ENCODE peak calls at places on chromosomes 13 and 19, in five cellular contexts. F is astrocyte; Z is CD8-positive, alpha-beta T cell; U is H1; G is fibroblast of pulmonary artery. J is an unnamed sample.

GRCh38 chr19:50792852-50793250 is 2.6 kb downstream of the ACP4 start:
- DNase-seq in F (no peak), Z (no peak), U (no peak), G (no peak), J (no peak)

GRCh38 chr19:48511800-48512503 is at the start of gene LMTK3:
- DNase-seq in F (peak), Z (peak), U (no peak), G (peak), J (peak)

GRCh38 chr13:42119875-42120274 is 71.4 kb downstream of the DGKH start:
- DNase-seq in F (no peak), Z (no peak), U (no peak), G (no peak), J (no peak)

GRCh38 chr19:11265785-11266236 is 3.5 kb upstream of the DOCK6 start:
- DNase-seq in F (no peak), Z (no peak), U (no peak), G (no peak), J (no peak)

GRCh38 chr13:87942204-87942603 is 271.0 kb downstream of the SLITRK5 start:
- DNase-seq in F (no peak), Z (no peak), U (no peak), G (no peak), J (no peak)

GRCh38 chr13:23468811-23469210 is 35.3 kb upstream of the SACS start:
- DNase-seq in F (no peak), Z (no peak), U (no peak), G (no peak), J (no peak)

GRCh38 chr13:39148513-39148961 is 110.3 kb downstream of the NHLRC3 start:
- DNase-seq in F (peak), Z (no peak), U (no peak), G (peak), J (no peak)

GRCh38 chr13:97116754-97117153 is 105.4 kb upstream of the MBNL2 start:
- DNase-seq in F (peak), Z (no peak), U (no peak), G (peak), J (peak)

GRCh38 chr19:17379221-17379631 is 2.1 kb upstream of the PLVAP start:
- DNase-seq in F (no peak), Z (no peak), U (no peak), G (no peak), J (no peak)

GRCh38 chr19:4969772-4970531 is 1.0 kb downstream of the KDM4B start:
- DNase-seq in F (no peak), Z (peak), U (no peak), G (no peak), J (peak)

GRCh38 chr19:33226550-33227241 is 1.0 kb upstream of the SLC7A10 start:
- DNase-seq in F (no peak), Z (no peak), U (peak), G (no peak), J (peak)

GRCh38 chr13:102825921-102826706 is 19.7 kb upstream of the ERCC5 start:
- DNase-seq in F (peak), Z (no peak), U (no peak), G (peak), J (no peak)

GRCh38 chr19:34274827-34275625 is 20.7 kb downstream of the GARRE1 start:
- DNase-seq in F (peak), Z (no peak), U (no peak), G (peak), J (no peak)

GRCh38 chr13:42064259-42064658 is 15.8 kb downstream of the DGKH start:
- DNase-seq in F (peak), Z (no peak), U (no peak), G (peak), J (no peak)

GRCh38 chr19:1267441-1268391 is 1.4 kb upstream of the CIRBP start:
- DNase-seq in F (no peak), Z (no peak), U (no peak), G (no peak), J (no peak)

GRCh38 chr13:45847554-45848224 is 3.9 kb downstream of the SIAH3 start:
- DNase-seq in F (peak), Z (peak), U (no peak), G (peak), J (peak)

GRCh38 chr13:80571346-80572307 is 230.7 kb upstream of the SPRY2 start:
- DNase-seq in F (no peak), Z (no peak), U (no peak), G (no peak), J (peak)

GRCh38 chr13:77065456-77066147 is 38.6 kb upstream of the FBXL3 start:
- DNase-seq in F (no peak), Z (no peak), U (no peak), G (no peak), J (no peak)

GRCh38 chr13:106210327-106210726 is 325.1 kb downstream of the EFNB2 start:
- DNase-seq in F (no peak), Z (no peak), U (no peak), G (peak), J (peak)

GRCh38 chr13:110869231-110869804 is 45.6 kb downstream of the ANKRD10 start:
- DNase-seq in F (peak), Z (no peak), U (no peak), G (no peak), J (no peak)

GRCh38 chr19:2949939-2950285 is 5.1 kb upstream of the ZNF77 start:
- DNase-seq in F (peak), Z (no peak), U (no peak), G (peak), J (peak)

GRCh38 chr13:26948353-26948752 is 187.8 kb upstream of the GPR12 start:
- DNase-seq in F (no peak), Z (no peak), U (no peak), G (no peak), J (no peak)

GRCh38 chr13:26942184-26942583 is 181.6 kb upstream of the GPR12 start:
- DNase-seq in F (no peak), Z (no peak), U (no peak), G (no peak), J (no peak)

GRCh38 chr13:26941345-26942174 is 181.0 kb upstream of the GPR12 start:
- DNase-seq in F (peak), Z (no peak), U (no peak), G (peak), J (no peak)

GRCh38 chr13:26946675-26947342 is 186.2 kb upstream of the GPR12 start:
- DNase-seq in F (peak), Z (no peak), U (no peak), G (peak), J (peak)

DNA sequence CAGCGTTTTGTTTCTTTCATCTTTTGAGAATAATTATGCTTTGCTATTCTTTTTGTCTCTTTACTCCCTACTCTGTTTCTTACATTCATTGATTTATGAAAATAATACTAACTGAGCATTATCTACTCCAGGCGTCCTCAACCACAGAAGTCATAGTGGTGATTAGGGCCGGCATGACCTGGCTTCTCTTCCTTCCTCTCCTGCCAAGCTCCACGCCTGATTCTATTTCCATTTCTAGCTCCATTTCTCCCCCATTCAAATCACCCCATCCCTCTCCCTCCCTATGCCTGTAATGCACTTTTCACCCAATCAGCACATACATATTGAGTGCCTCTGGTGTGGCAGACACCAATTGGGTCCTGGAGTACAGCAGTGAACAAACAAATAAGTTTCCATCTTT is 183.2 kb upstream of the GPR12 start:
- DNase-seq in F (no peak), Z (no peak), U (no peak), G (no peak), J (no peak)
- H3K4me3 ChIP-seq in F (no peak), Z (no peak), U (no peak), G (no peak), J (no peak)

DNA sequence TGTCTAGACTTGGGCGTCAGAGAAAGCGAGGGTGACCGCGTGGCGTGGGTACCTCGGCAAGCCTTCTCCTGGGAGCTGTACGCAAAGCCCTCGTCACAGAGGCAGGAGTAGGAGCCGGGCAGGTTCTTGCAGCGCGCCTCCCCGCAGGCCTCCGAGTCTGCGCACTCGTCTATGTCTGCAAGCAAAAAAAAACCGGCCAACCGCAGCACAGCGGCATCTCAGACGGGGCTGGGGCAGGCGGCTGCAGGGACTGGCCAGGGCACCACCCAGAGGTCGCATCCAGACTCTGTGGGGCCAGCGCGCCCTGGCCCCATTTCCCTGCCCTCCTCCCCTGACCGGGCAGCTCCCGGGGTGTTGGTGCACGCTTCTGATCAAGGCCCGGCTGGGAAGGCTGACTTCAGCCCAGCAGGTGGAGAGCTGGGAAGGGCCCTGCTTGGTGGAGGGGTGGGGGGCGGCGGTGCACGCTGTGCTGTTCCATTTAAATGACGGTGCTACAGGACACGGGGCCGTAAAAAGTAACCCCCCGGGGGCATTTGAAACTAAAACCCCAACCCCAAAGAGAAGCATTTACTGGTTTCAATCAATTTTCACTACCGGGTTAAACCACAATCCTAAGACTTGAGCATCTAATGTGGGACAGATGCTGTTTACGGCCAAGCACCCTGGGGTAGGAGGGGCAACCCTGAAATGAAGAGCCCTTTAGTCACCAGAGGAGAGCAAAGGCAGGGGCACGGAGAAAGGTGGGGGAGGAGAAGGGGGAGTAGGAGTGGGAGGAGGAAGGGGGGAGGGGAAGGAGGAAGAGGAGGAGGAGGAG is 28.2 kb downstream of the GAS6 start:
- DNase-seq in F (peak), Z (no peak), U (no peak), G (peak), J (no peak)
- H3K4me3 ChIP-seq in F (no peak), Z (no peak), U (no peak), G (no peak), J (no peak)

GRCh38 chr19:36918090-36918489 is 2.0 kb downstream of the ZNF568 start:
- DNase-seq in F (no peak), Z (no peak), U (no peak), G (no peak), J (no peak)

GRCh38 chr19:36916991-36917390 is 859 bp downstream of the ZNF568 start:
- DNase-seq in F (peak), Z (no peak), U (no peak), G (peak), J (peak)

GRCh38 chr19:36915992-36916830 is at the start of the genes ZNF568 and ZNF829:
- DNase-seq in F (peak), Z (peak), U (peak), G (peak), J (peak)
- H3K4me3 ChIP-seq in F (peak), Z (peak), U (peak), G (peak), J (peak)

GRCh38 chr13:20825476-20825875 is 51.7 kb upstream of the EEF1AKMT1 start:
- DNase-seq in F (peak), Z (no peak), U (no peak), G (peak), J (no peak)

GRCh38 chr13:20822406-20822805 is 48.6 kb upstream of the EEF1AKMT1 start:
- DNase-seq in F (no peak), Z (no peak), U (no peak), G (no peak), J (no peak)

GRCh38 chr13:20824762-20825161 is 51.0 kb upstream of the EEF1AKMT1 start:
- DNase-seq in F (peak), Z (no peak), U (no peak), G (no peak), J (no peak)

GRCh38 chr13:20826301-20826700 is 52.5 kb upstream of the EEF1AKMT1 start:
- DNase-seq in F (no peak), Z (no peak), U (no peak), G (no peak), J (no peak)

GRCh38 chr13:20823071-20823470 is 49.3 kb upstream of the EEF1AKMT1 start:
- DNase-seq in F (no peak), Z (no peak), U (no peak), G (no peak), J (no peak)
- H3K4me3 ChIP-seq in F (no peak), Z (no peak), U (no peak), G (no peak), J (no peak)

DNA sequence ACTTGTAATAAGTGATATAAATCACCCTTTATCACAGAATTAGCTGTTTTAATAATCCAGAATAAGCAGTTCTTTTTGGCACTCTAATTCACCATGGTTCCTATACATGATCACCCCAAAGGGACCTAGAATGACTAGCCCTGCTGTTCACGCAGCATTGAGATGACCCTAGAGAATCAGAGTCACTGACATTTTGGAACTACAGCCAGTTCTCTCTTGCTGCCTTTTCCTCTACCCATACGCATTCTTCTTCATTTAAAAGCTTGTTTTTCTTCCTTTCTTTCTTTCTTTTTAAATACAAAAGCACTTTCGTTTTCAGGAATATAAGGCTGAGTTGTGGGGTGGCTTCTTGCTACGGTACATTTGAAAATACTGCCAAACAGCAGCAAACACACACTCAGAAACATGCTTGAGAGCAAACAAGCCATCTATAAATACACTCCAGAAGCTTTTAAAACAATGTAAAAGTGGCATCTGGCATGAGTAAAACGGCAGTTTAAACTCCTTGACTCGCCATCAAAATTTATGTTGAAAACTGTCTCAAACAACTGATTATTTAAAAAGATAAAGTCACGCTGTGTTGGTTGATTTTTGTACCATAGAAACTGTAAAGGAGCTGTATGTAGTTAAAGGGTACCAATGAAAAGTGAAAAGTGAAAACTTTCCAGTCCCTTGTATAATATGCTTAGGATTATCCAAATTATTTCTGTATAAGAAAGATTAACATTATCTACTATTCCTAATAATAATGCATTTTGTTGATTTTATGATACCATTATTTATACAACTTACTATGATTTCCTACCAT is 95.6 kb downstream of the PCDH9 start:
- DNase-seq in F (no peak), Z (no peak), U (no peak), G (peak), J (peak)
- H3K4me3 ChIP-seq in F (peak), Z (no peak), U (no peak), G (peak), J (no peak)

GRCh38 chr13:44309771-44310767 is 63.6 kb upstream of the SERP2 start:
- DNase-seq in F (peak), Z (no peak), U (no peak), G (peak), J (no peak)

GRCh38 chr13:44312898-44313551 is 60.6 kb upstream of the SERP2 start:
- DNase-seq in F (peak), Z (no peak), U (no peak), G (peak), J (no peak)

GRCh38 chr13:44311011-44311481 is 62.6 kb upstream of the SERP2 start:
- DNase-seq in F (peak), Z (no peak), U (no peak), G (peak), J (no peak)

GRCh38 chr13:44312131-44312530 is 61.5 kb upstream of the SERP2 start:
- DNase-seq in F (no peak), Z (no peak), U (no peak), G (no peak), J (no peak)

DNA sequence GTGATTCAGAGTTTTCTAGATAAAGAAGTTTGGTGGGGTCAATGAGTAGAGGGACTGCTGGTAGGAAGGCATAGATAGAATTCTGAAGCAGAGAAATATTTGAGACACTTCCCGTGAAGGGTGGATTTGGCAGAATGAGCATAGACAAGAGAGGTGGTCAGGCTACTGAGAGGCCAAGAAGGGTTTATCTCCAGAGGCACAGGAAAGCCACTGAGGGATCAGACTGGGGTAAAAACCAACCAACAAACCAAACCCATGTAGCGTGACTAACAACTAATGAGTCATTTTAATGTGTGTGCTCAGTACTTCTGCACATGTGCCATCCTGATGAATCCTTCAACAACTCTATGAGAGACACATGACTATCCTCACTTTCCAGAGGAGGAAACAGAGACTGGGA is 60.0 kb upstream of the SERP2 start:
- DNase-seq in F (peak), Z (no peak), U (no peak), G (peak), J (peak)
- H3K4me3 ChIP-seq in F (peak), Z (no peak), U (no peak), G (no peak), J (no peak)

DNA sequence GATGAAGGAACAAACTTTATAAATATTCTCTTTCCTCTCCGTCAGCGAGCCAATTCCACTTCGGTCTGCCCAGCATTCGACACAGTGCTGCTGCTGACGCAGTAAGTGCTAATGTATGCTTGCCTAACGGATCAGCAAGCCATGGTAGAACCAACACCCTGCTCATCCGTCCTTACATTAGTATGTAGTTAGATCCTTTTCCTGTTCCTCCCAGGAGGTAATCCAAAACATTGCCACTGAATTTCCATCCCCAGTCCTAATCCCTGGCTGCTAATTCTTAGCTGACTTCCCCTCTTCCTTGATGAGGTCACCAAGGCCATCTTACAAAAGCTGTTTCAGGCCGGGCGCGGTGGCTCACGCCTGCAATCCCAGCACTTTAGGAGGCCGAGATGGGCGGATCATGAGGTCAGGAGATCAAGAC is 88.0 kb downstream of the STARD13 start:
- DNase-seq in F (no peak), Z (no peak), U (no peak), G (no peak), J (no peak)
- H3K4me3 ChIP-seq in F (no peak), Z (no peak), U (no peak), G (no peak), J (no peak)

DNA sequence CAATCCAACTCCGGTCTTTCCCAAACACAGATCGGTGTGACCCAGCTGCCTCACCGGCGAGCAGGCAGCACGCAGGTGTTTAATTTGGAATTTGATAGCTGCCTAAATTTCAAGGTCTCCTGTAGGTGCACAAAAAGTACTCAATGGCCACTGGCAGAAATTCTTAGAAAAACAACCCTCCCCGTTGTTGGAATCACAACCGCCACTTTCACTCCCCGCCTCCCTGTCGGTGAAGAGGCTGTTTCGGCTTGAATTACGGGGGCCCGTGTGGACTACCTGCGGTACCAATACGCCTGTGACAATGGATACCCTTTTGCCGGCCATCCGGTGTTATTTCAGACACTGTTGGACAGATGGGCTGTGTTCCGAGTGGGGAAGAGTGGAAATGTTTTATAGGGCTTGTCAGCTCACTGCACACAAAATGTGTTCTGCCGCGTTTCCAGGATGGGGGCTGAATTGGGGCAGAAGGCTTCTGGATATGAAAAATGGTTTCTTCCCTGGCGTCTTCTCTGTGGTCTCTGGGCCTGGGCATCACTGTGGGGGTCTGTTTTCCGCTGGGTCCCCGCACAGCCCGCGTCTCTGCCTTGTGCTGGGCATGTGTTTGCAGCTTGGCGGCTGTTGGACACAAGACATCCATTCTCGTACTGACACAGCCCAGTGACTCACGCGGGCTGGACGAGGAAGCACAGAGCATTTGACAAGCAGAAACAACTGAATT is 45.4 kb downstream of the ZIC5 start:
- DNase-seq in F (peak), Z (no peak), U (no peak), G (peak), J (no peak)
- H3K4me3 ChIP-seq in F (no peak), Z (no peak), U (no peak), G (no peak), J (no peak)

DNA sequence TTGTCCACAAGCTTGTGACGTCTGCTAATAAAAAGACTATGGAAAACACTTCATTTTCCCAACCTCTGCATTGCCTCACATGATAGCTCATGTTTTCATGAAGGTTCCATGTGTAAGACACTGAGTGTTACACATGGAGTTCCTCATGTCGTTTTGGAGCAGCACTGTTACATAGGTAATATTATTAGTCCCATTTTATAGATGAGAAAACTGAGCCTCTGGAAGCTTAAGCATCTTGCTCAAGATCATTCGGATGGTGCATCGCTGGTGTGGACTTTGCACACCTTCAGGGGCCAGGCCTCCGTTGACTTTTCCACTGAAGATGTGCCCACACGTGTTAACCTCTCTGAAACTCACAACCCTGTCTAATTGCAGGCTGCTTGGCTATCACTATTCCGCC is 743.4 kb downstream of the UQCRFS1 start:
- DNase-seq in F (no peak), Z (no peak), U (no peak), G (no peak), J (no peak)
- H3K4me3 ChIP-seq in F (no peak), Z (no peak), U (no peak), G (no peak), J (no peak)

J was measured in cardiac muscle cell.